ENCODE peak calls at places on chromosomes 13 and 19, in six cellular contexts. S, G, B, Z, C and Y are unnamed samples. For H3K27me3, the result is how much of the 10 kb centered on the place peaks cover.

GRCh38 chr19:42452590-42452989 is 9.8 kb upstream of the CXCL17 start:
- DNase-seq in S (no peak), G (no peak), B (no peak), Z (no peak), C (no peak), Y (no peak)

GRCh38 chr13:90769387-90769786 is 578.1 kb upstream of the MIR17HG start:
- DNase-seq in B (no peak), G (no peak), C (no peak), Z (no peak), S (no peak), Y (no peak)

GRCh38 chr13:111298214-111298975 is 22.0 kb upstream of the TEX29 start:
- DNase-seq in C (no peak), S (no peak), G (no peak), Z (no peak), B (no peak), Y (no peak)

GRCh38 chr13:59666504-59666903 is 497.2 kb downstream of the DIAPH3 start:
- DNase-seq in C (peak), B (no peak), S (no peak), G (no peak), Z (no peak), Y (no peak)

GRCh38 chr19:8069116-8069973 is 16.8 kb downstream of the CCL25 start:
- DNase-seq in C (no peak), B (no peak), G (no peak), Z (no peak), S (no peak), Y (no peak)

GRCh38 chr13:71979616-71980015 is 112.6 kb upstream of the DACH1 start:
- DNase-seq in B (no peak), Z (no peak), C (no peak), G (no peak), S (no peak), Y (peak)

GRCh38 chr19:17475541-17476115 is 5.3 kb downstream of the SLC27A1 start:
- DNase-seq in C (peak), B (no peak), G (peak), Z (peak), S (peak), Y (peak)

GRCh38 chr13:59447846-59448620 is 715.7 kb downstream of the DIAPH3 start:
- DNase-seq in G (no peak), Z (no peak), C (peak), S (no peak), B (no peak), Y (no peak)

GRCh38 chr19:47035127-47035494 is 13.3 kb downstream of the TMEM160 start:
- DNase-seq in Z (no peak), G (no peak), C (no peak), B (no peak), S (no peak), Y (no peak)

GRCh38 chr19:10654610-10655456 is 687 bp downstream of the ILF3 start:
- DNase-seq in Z (no peak), G (no peak), C (no peak), S (no peak), B (no peak), Y (no peak)

GRCh38 chr13:50910483-50910805 is 853 bp downstream of the RNASEH2B start:
- DNase-seq in C (peak), G (no peak), S (peak), Z (no peak), B (no peak), Y (no peak)

GRCh38 chr19:6260912-6261636 is 18.7 kb downstream of the MLLT1 start:
- DNase-seq in G (no peak), B (no peak), S (no peak), Z (no peak), C (peak), Y (no peak)

GRCh38 chr19:10361569-10362011 is 18.8 kb downstream of the TYK2 start:
- DNase-seq in C (no peak), S (no peak), B (no peak), G (no peak), Z (no peak), Y (no peak)

GRCh38 chr13:24709186-24709913 is 29.1 kb downstream of the ATP12A start:
- DNase-seq in B (no peak), Z (no peak), S (no peak), C (no peak), G (no peak), Y (no peak)

GRCh38 chr13:77732287-77732686 is 34.8 kb downstream of the SLAIN1 start:
- DNase-seq in C (no peak), G (no peak), S (no peak), B (no peak), Z (no peak), Y (no peak)

GRCh38 chr19:16326401-16327130 is 1.9 kb downstream of the KLF2 start:
- DNase-seq in Z (no peak), B (no peak), C (no peak), G (peak), S (no peak), Y (no peak)

GRCh38 chr13:30446122-30446500 is 19.6 kb downstream of the HMGB1 start:
- DNase-seq in G (no peak), B (no peak), Z (no peak), S (no peak), C (no peak), Y (no peak)

GRCh38 chr19:54707932-54708331 is 16.3 kb upstream of the KIR3DL3 start:
- DNase-seq in Z (peak), C (no peak), G (no peak), B (no peak), S (peak), Y (no peak)

GRCh38 chr19:37698216-37698615 is 21.3 kb downstream of the ZNF607 start:
- DNase-seq in G (no peak), C (no peak), S (no peak), Z (no peak), B (no peak), Y (no peak)

GRCh38 chr19:38911388-38912004 is 490 bp downstream of the CCER2 start:
- DNase-seq in S (no peak), Z (no peak), C (no peak), G (no peak), B (no peak), Y (no peak)

GRCh38 chr13:48559638-48560320 is 26.9 kb upstream of the RCBTB2 start:
- DNase-seq in S (no peak), C (peak), Z (no peak), B (no peak), G (no peak), Y (peak)

GRCh38 chr13:79886601-79887000 is 405.6 kb downstream of the NDFIP2 start:
- DNase-seq in Z (no peak), S (no peak), G (no peak), B (no peak), C (no peak), Y (no peak)

GRCh38 chr19:14271830-14272229 is 65.9 kb upstream of the ADGRL1 start:
- DNase-seq in B (no peak), S (no peak), C (no peak), Z (no peak), G (no peak), Y (no peak)

GRCh38 chr19:38274734-38275133 is 10.4 kb downstream of the SPINT2 start:
- DNase-seq in S (no peak), B (no peak), G (no peak), Z (no peak), C (no peak), Y (no peak)

GRCh38 chr19:48342841-48343540 is 17.6 kb downstream of the EMP3 start:
- DNase-seq in Z (no peak), B (no peak), C (peak), S (no peak), G (no peak), Y (peak)

GRCh38 chr13:34988330-34988791 is 46.3 kb downstream of the NBEA start:
- DNase-seq in B (no peak), Z (no peak), G (no peak), C (no peak), S (no peak), Y (no peak)

GRCh38 chr19:43934055-43934984 is 762 bp downstream of the ZNF45 start:
- DNase-seq in G (no peak), C (peak), Z (no peak), B (no peak), S (no peak), Y (peak)

GRCh38 chr13:32636711-32637110 is 50.5 kb downstream of the PDS5B start:
- DNase-seq in Z (no peak), B (no peak), C (no peak), S (no peak), G (no peak), Y (no peak)

GRCh38 chr13:29453657-29454056 is 141.8 kb downstream of the SLC7A1 start:
- DNase-seq in G (no peak), S (no peak), C (no peak), B (no peak), Z (no peak), Y (no peak)

GRCh38 chr19:4518345-4519171 is at the start of gene PLIN4:
- DNase-seq in Z (peak), G (peak), C (peak), B (no peak), S (peak), Y (peak)

GRCh38 chr13:101718496-101718895 is 266.0 kb downstream of the ITGBL1 start:
- DNase-seq in S (no peak), C (no peak), B (no peak), G (no peak), Z (no peak), Y (no peak)

GRCh38 chr19:510606-511100 is 3.4 kb downstream of the TPGS1 start:
- DNase-seq in S (no peak), C (peak), G (peak), Z (peak), B (peak), Y (peak)

GRCh38 chr19:49396738-49397505 is 8.9 kb downstream of the KASH5 start:
- DNase-seq in S (no peak), C (no peak), G (no peak), Z (no peak), B (no peak), Y (no peak)

GRCh38 chr13:109698779-109699178 is 87.6 kb downstream of the IRS2 start:
- DNase-seq in B (no peak), S (no peak), Z (no peak), G (no peak), C (peak), Y (peak)

GRCh38 chr13:109695402-109696190 is 90.8 kb downstream of the IRS2 start:
- DNase-seq in Z (no peak), G (no peak), C (no peak), S (no peak), B (no peak), Y (no peak)

GRCh38 chr13:109699628-109700071 is 86.7 kb downstream of the IRS2 start:
- DNase-seq in G (no peak), B (no peak), Z (no peak), C (no peak), S (no peak), Y (no peak)

GRCh38 chr13:109700176-109700575 is 86.2 kb downstream of the IRS2 start:
- DNase-seq in G (peak), C (peak), S (no peak), Z (peak), B (no peak), Y (peak)

DNA sequence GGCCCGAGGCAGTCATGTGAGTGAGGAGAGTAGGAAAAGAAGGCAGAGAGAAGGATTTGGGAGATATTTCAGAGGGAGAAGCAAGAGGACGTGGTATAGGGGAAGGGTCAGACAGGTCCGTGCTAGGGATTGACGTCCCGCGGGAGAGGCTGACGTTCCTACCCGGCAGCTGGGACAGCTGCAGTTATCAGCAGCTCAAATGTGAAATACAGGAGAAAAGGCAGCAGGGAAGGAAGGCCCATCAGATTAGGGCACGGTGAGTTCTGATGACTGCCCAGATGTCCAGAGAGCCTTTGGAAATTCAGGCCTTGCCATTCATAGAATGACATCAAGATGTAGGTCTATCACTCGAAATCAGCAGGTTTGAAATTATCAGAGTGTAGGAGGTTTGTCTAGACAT is 88.4 kb downstream of the IRS2 start:
- DNase-seq in Z (no peak), G (no peak), C (no peak), S (no peak), B (no peak), Y (no peak)
- H3K27me3 ChIP-seq in Z (under half), G (under half), C (under half), S (under half), B (under half), Y (under half)

GRCh38 chr13:73997964-73998363 is 136.2 kb downstream of the KLF12 start:
- DNase-seq in G (no peak), Z (no peak), C (no peak), B (no peak), S (no peak), Y (no peak)

GRCh38 chr13:74000906-74001305 is 133.3 kb downstream of the KLF12 start:
- DNase-seq in S (no peak), C (no peak), B (no peak), G (no peak), Z (no peak), Y (no peak)

GRCh38 chr13:73996569-73996968 is 137.6 kb downstream of the KLF12 start:
- DNase-seq in Z (no peak), G (no peak), C (no peak), B (no peak), S (no peak), Y (no peak)

GRCh38 chr13:73995752-73996151 is 138.5 kb downstream of the KLF12 start:
- DNase-seq in C (no peak), B (no peak), Z (no peak), S (no peak), G (no peak), Y (no peak)

GRCh38 chr13:73998631-73999030 is 135.6 kb downstream of the KLF12 start:
- DNase-seq in B (no peak), G (no peak), C (no peak), Z (no peak), S (no peak), Y (peak)
- TF ChIP-seq CTCF in B (peak), G (no peak), C (no peak), Z (no peak), S (no peak), Y (no peak)

DNA sequence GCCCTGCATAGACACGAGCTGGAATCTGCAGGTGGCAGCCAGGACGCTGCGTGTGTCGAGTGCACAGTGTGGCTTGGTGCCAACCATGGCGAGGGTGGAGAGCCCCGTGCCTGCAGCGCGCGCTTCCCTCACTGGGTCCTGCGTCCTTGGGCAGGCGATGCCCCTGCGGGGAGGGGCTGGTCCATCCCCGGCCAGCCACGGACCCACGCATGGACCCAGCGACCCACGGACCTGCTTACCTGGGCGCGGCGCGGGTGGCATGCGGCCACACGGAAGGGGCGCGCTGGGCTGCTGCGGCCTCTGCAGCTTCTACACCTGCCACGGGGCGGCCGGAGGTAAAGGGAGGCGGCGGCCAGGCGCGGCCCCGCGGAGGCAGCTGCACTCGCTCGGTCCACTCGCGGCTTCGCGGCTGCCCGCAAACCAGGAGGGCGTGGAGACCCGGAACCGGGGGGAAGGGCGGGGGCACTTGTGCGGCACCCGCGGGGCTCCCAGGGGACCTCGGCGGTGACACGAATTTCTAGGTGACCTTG is 569 bp upstream of the MCF2L start:
- DNase-seq in C (no peak), G (no peak), S (peak), Z (no peak), B (no peak), Y (no peak)
- H3K27me3 ChIP-seq in C (half or more), G (under half), S (under half), Z (under half), B (under half), Y (under half)

GRCh38 chr19:3275068-3275582 is 50.7 kb downstream of the CELF5 start:
- DNase-seq in B (no peak), Z (no peak), C (no peak), S (no peak), G (no peak), Y (no peak)
- TF ChIP-seq CTCF in B (no peak), Z (no peak), C (peak), S (no peak), G (no peak), Y (peak)

DNA sequence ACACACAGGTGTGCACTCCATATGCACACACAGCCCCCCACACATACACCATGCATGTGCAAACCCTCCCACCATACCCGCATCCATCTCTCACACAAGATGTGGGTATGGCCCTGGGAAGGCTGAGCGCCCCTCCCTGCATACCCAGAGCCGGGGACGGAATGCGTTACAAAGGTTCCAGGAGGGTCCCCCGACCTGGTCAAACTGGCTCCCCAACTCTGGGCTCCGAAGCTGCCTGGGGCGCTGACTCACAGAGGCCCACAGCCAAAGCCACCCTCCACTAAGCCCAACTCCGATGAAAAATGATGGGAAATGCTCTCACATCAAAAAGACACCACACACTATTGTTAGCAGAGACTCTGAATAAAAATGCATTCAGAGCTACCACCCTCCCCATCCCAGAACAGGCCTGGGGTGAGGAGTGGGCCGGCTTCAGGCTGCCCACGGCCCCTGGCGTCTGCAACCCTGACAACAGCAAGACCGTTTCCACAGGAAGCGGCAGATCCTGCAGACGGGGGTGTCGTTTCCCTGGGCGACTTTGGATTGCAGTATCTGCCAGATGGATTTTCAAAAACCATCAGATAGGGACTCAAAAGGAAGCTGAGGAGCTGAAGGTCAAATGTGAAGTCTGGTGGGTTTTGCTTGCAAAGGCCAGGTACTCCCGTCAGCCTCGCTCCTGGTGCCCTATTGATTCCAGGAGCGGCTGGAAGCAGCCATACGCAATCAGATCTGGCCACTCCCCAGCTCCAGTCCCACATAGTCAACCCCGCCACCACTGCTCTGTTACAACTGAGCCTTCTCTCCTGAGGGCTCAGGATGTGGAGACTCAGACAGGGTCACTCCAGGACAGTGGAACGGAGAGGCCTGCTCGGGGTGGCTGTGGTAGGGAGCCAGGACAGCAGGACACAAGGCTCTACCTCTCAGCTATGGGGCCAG is 14.3 kb downstream of the PEPD start:
- DNase-seq in Z (no peak), B (no peak), C (no peak), S (no peak), G (no peak), Y (no peak)
- H3K27me3 ChIP-seq in Z (under half), B (under half), C (under half), S (under half), G (under half), Y (under half)